ENCODE peak calls at places on chromosome 7, in nine cellular contexts. E, U, J, P, N, H, B, G and W are unnamed samples.

GRCh38 chr7:115449689-115450088 is 527.8 kb downstream of the MDFIC start:
- DNase-seq in E (no peak), U (no peak), J (no peak), P (no peak), N (no peak), H (no peak), B (no peak), G (no peak), W (no peak)

GRCh38 chr7:98314469-98314868 is 33.0 kb downstream of the BRI3 start:
- DNase-seq in E (no peak), U (no peak), J (peak), P (no peak), N (no peak), H (no peak), B (no peak), G (no peak), W (no peak)

GRCh38 chr7:98202367-98203195 is 8.7 kb upstream of the BHLHA15 start:
- DNase-seq in E (no peak), U (no peak), J (no peak), P (no peak), N (peak), H (no peak), B (no peak), G (peak), W (no peak)

GRCh38 chr7:79376297-79377025 is 77.0 kb downstream of the MAGI2 start:
- DNase-seq in E (no peak), U (no peak), J (no peak), P (no peak), N (no peak), H (no peak), B (no peak), G (no peak), W (no peak)

GRCh38 chr7:27551803-27552202 is 110.9 kb downstream of the HIBADH start:
- DNase-seq in E (no peak), U (no peak), J (no peak), P (no peak), N (no peak), H (no peak), B (no peak), G (no peak), W (no peak)

GRCh38 chr7:42877852-42878251 is 34.0 kb downstream of the C7orf25 start:
- DNase-seq in E (no peak), U (no peak), J (no peak), P (no peak), N (no peak), H (no peak), B (no peak), G (no peak), W (no peak)

GRCh38 chr7:108109216-108109908 is 20.8 kb downstream of the LAMB4 start:
- DNase-seq in E (peak), U (no peak), J (no peak), P (no peak), N (no peak), H (no peak), B (no peak), G (no peak), W (no peak)

GRCh38 chr7:3943779-3944520 is 642.9 kb downstream of the SDK1 start:
- DNase-seq in E (peak), U (no peak), J (no peak), P (no peak), N (no peak), H (no peak), B (no peak), G (no peak), W (no peak)

GRCh38 chr7:4791738-4792536 is 16.5 kb downstream of the AP5Z1 start:
- DNase-seq in E (peak), U (no peak), J (no peak), P (peak), N (peak), H (peak), B (peak), G (peak), W (peak)

GRCh38 chr7:25455649-25456251 is 227.5 kb upstream of the NPVF start:
- DNase-seq in E (no peak), U (no peak), J (no peak), P (no peak), N (no peak), H (no peak), B (no peak), G (no peak), W (no peak)

GRCh38 chr7:29748286-29749099 is 57.8 kb upstream of the WIPF3 start:
- DNase-seq in E (peak), U (peak), J (no peak), P (no peak), N (no peak), H (no peak), B (peak), G (no peak), W (peak)

GRCh38 chr7:11343818-11344413 is 370.2 kb downstream of the PHF14 start:
- DNase-seq in E (peak), U (peak), J (no peak), P (no peak), N (no peak), H (no peak), B (peak), G (no peak), W (no peak)